ENCODE peak calls at places on chromosomes 12 and 14, in four cellular contexts. A is A549, G is neural progenitor cell, K is colonic mucosa. Y is an unnamed sample.
A peak's percentile ranks its signal among the peaks of the same experiment; 100 is the strongest.

GRCh38 chr12:75553398-75553797 is 42.0 kb upstream of the KRR1 start:
- DNase-seq in A (no peak), G (peak; percentile 49), K (no peak), Y (no peak)

GRCh38 chr12:131808744-131809371 is 19.3 kb upstream of the MMP17 start:
- DNase-seq in A (no peak), G (no peak), K (no peak), Y (peak; percentile 82)

GRCh38 chr14:101219896-101220703 is 316.6 kb upstream of the RTL1 start:
- DNase-seq in A (no peak), G (no peak), K (peak; percentile 16), Y (no peak)

GRCh38 chr14:58772061-58772604 is 134.4 kb downstream of the DACT1 start:
- DNase-seq in A (no peak), G (no peak), K (no peak), Y (no peak)

GRCh38 chr14:20469890-20470858 is 968 bp downstream of the PNP start:
- DNase-seq in A (peak; percentile 69), G (peak; percentile 38), K (peak; percentile 65), Y (peak; percentile 30)

GRCh38 chr14:33689680-33690079 is 261.2 kb downstream of the EGLN3 start:
- DNase-seq in A (no peak), G (no peak), K (no peak), Y (no peak)

GRCh38 chr14:93317836-93318807 is 14.7 kb downstream of the BTBD7 start:
- DNase-seq in A (peak; percentile 55), G (no peak), K (no peak), Y (no peak)

GRCh38 chr12:69059465-69060457 is 126.8 kb upstream of the CPM start:
- DNase-seq in A (peak; percentile 47), G (no peak), K (no peak), Y (no peak)

GRCh38 chr12:29735604-29736003 is 48.1 kb downstream of the TMTC1 start:
- DNase-seq in A (no peak), G (no peak), K (no peak), Y (no peak)

GRCh38 chr12:39272934-39273770 is 169.8 kb downstream of the KIF21A start:
- DNase-seq in A (peak; percentile 4), G (peak; percentile 56), K (peak; percentile 45), Y (peak; percentile 20)

GRCh38 chr14:106875503-106875902 is 1349.1 kb downstream of the TMEM121 start:
- DNase-seq in A (no peak), G (no peak), K (peak; percentile 53), Y (peak; percentile 48)

GRCh38 chr12:89319111-89319510 is 33.2 kb downstream of the DUSP6 start:
- DNase-seq in A (no peak), G (peak; percentile 25), K (no peak), Y (no peak)

GRCh38 chr12:55732288-55732687 is 3.5 kb upstream of the CD63 start:
- DNase-seq in A (no peak), G (no peak), K (no peak), Y (no peak)

GRCh38 chr12:132194056-132194455 is 49.8 kb downstream of the NOC4L start:
- DNase-seq in A (peak; percentile 66), G (peak; percentile 44), K (no peak), Y (no peak)

GRCh38 chr14:56659964-56660551 is 80.5 kb downstream of the TMEM260 start:
- DNase-seq in A (peak; percentile 54), G (peak; percentile 62), K (no peak), Y (peak; percentile 49)

GRCh38 chr12:3073438-3074255 is 3.5 kb upstream of the TSPAN9 start:
- DNase-seq in A (peak; percentile 92), G (peak; percentile 84), K (peak; percentile 87), Y (peak; percentile 93)
- TF ChIP-seq CTCF in A (peak; percentile 95), G (peak; percentile 99), K (peak; percentile 99), Y (peak; percentile 98)

GRCh38 chr14:104776481-104776880 is 19.1 kb downstream of the AKT1 start:
- DNase-seq in A (no peak), G (no peak), K (no peak), Y (no peak)

GRCh38 chr14:104775073-104775489 is 20.5 kb downstream of the AKT1 start:
- DNase-seq in A (no peak), G (no peak), K (no peak), Y (no peak)

GRCh38 chr14:104778694-104779331 is 16.7 kb downstream of the AKT1 start:
- DNase-seq in A (no peak), G (no peak), K (no peak), Y (no peak)

GRCh38 chr14:104777808-104778249 is 17.7 kb downstream of the AKT1 start:
- DNase-seq in A (no peak), G (no peak), K (no peak), Y (no peak)

GRCh38 chr14:104776961-104777807 is 18.4 kb downstream of the AKT1 start:
- DNase-seq in A (no peak), G (peak; percentile 30), K (no peak), Y (no peak)
- TF ChIP-seq CTCF in A (no peak), G (no peak), K (no peak), Y (no peak)

DNA sequence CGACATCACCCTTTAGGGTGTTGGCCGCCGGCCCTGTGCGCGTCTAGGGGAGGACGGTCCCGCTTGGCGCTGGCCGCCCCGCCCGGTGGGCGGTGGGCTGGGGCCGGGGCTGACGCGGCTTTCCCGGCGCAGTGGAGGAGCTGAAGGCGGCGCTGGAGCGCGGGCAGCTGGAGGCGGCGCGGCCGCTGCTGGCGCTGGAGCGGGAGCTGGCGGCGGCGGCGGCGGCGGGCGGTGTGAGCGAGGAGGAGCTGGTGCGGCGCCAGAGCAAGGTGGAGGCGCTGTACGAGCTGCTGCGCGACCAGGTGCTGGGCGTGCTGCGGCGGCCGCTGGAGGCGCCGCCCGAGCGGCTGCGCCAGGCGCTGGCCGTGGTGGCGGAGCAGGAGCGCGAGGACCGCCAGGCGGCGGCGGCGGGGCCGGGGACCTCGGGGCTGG is 3.6 kb downstream of the TNFAIP2 start:
- DNase-seq in A (no peak), G (peak; percentile 95), K (peak; percentile 56), Y (no peak)
- TF ChIP-seq CTCF in A (no peak), G (peak; percentile 46), K (no peak), Y (no peak)

GRCh38 chr14:74785056-74785613 is 22.0 kb downstream of the YLPM1 start:
- DNase-seq in A (no peak), G (no peak), K (no peak), Y (no peak)
- TF ChIP-seq CTCF in A (no peak), G (no peak), K (no peak), Y (no peak)

GRCh38 chr12:45890276-45890675 is 100.1 kb downstream of the SCAF11 start:
- DNase-seq in A (no peak), G (no peak), K (no peak), Y (no peak)

GRCh38 chr12:45895961-45896360 is 94.4 kb downstream of the SCAF11 start:
- DNase-seq in A (no peak), G (no peak), K (no peak), Y (no peak)

GRCh38 chr12:45887544-45887943 is 102.8 kb downstream of the SCAF11 start:
- DNase-seq in A (no peak), G (no peak), K (no peak), Y (no peak)

GRCh38 chr12:45898094-45898493 is 92.3 kb downstream of the SCAF11 start:
- DNase-seq in A (no peak), G (no peak), K (no peak), Y (no peak)

GRCh38 chr12:45893240-45893639 is 97.1 kb downstream of the SCAF11 start:
- DNase-seq in A (no peak), G (peak; percentile 73), K (no peak), Y (no peak)
- TF ChIP-seq CTCF in A (peak; percentile 11), G (peak; percentile 63), K (no peak), Y (no peak)

GRCh38 chr12:107906719-107907118 is 132.2 kb downstream of the ASCL4 start:
- DNase-seq in A (no peak), G (no peak), K (no peak), Y (no peak)

GRCh38 chr12:107914460-107914977 is 140.0 kb downstream of the ASCL4 start:
- DNase-seq in A (no peak), G (no peak), K (no peak), Y (no peak)

GRCh38 chr12:107917912-107918800 is 143.7 kb downstream of the ASCL4 start:
- DNase-seq in A (peak; percentile 54), G (peak; percentile 69), K (no peak), Y (peak; percentile 39)

DNA sequence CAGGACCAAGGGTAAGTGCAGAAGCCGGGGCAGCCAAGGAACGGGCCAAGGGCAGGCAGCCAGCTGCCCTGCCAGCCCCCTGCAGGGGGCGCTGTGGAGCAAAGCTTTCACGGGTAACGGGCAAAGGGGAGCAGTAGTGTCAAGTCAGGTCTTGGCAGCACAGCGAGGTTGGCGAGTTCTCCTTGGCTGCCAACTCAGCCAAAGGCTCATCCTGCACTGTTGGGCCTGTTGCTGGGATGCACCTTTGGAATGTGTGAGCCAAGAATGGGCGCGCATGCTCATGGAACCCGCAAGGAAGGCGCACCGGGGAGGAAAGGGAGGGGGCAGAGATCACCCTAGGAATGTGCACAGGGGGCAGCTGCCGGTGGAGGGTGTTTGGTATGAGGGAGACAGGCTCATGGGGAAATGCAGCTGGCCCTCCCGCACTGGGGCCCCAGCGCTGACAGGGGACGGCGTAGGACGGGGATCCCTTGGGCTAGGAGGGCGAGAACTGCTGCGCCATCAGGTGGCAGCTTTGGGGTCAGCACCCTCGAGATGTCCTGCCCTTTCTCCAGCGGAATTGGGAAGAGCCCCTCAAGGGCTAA is 138.0 kb downstream of the ASCL4 start:
- DNase-seq in A (peak; percentile 55), G (peak; percentile 81), K (peak; percentile 49), Y (peak; percentile 81)
- TF ChIP-seq CTCF in A (peak; percentile 70), G (peak; percentile 86), K (peak; percentile 62), Y (peak; percentile 81)

GRCh38 chr14:69542311-69542710 is 32.4 kb downstream of the CCDC177 start:
- DNase-seq in A (no peak), G (no peak), K (no peak), Y (no peak)
- TF ChIP-seq CTCF in A (no peak), G (no peak), K (no peak), Y (no peak)

DNA sequence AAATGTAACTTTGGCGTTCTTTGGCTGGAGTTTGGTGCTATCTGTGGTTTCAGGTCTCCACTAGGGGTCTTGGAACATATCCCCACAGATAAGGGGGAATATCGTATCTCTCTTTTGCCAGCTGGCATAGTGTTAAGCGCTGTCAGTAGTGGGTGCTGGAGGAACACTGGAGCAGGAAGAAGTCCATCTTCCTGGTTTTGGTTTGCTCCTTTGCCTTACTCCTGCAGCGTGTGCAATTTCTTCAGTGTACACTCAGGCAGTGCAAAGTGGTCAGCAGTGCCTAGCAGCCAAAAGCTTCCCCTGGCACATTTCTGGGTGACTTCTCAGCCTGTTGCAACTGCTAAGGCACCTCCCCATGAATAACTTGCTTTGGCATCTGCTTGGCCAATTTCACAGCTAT is 11.7 kb upstream of the RIPK3 start:
- DNase-seq in A (no peak), G (no peak), K (no peak), Y (no peak)
- TF ChIP-seq CTCF in A (no peak), G (no peak), K (no peak), Y (no peak)